ENCODE peak calls at places on chromosomes 5 and 9, in eight cellular contexts. One of them, this sample, is unnamed.

GRCh38 chr5:153670081-153670480 is 179.6 kb downstream of the GRIA1 start:
- DNase-seq in HL-60: no peak
- DNase-seq in natural killer cell: no peak
- DNase-seq in B cell: no peak
- DNase-seq in WTC11: no peak
- DNase-seq in adrenal gland: no peak
- DNase-seq in mucosa of descending colon: no peak
- DNase-seq in CD4-positive, alpha-beta T cell: no peak
- DNase-seq in this sample: no peak

GRCh38 chr5:54294097-54294667 is 16.2 kb downstream of the ARL15 start:
- DNase-seq in HL-60: no peak
- DNase-seq in natural killer cell: no peak
- DNase-seq in B cell: no peak
- DNase-seq in WTC11: no peak
- DNase-seq in adrenal gland: no peak
- DNase-seq in mucosa of descending colon: no peak
- DNase-seq in CD4-positive, alpha-beta T cell: no peak
- DNase-seq in this sample: no peak

GRCh38 chr5:72244862-72245371 is 75.1 kb downstream of the MRPS27 start:
- DNase-seq in HL-60: no peak
- DNase-seq in natural killer cell: no peak
- DNase-seq in B cell: no peak
- DNase-seq in WTC11: peak
- DNase-seq in adrenal gland: peak
- DNase-seq in mucosa of descending colon: no peak
- DNase-seq in CD4-positive, alpha-beta T cell: no peak
- DNase-seq in this sample: no peak

GRCh38 chr9:35882265-35882848 is 12.2 kb upstream of the OR13J1 start:
- DNase-seq in HL-60: peak
- DNase-seq in natural killer cell: peak
- DNase-seq in B cell: peak
- DNase-seq in WTC11: peak
- DNase-seq in adrenal gland: peak
- DNase-seq in mucosa of descending colon: peak
- DNase-seq in CD4-positive, alpha-beta T cell: peak
- DNase-seq in this sample: peak

GRCh38 chr5:124056326-124057160 is 544.6 kb downstream of the CSNK1G3 start:
- DNase-seq in HL-60: no peak
- DNase-seq in natural killer cell: no peak
- DNase-seq in B cell: peak
- DNase-seq in WTC11: no peak
- DNase-seq in adrenal gland: no peak
- DNase-seq in mucosa of descending colon: no peak
- DNase-seq in CD4-positive, alpha-beta T cell: no peak
- DNase-seq in this sample: no peak

GRCh38 chr5:5881294-5881693 is 458.8 kb downstream of the ICE1 start:
- DNase-seq in HL-60: no peak
- DNase-seq in natural killer cell: no peak
- DNase-seq in B cell: peak
- DNase-seq in WTC11: peak
- DNase-seq in adrenal gland: no peak
- DNase-seq in mucosa of descending colon: no peak
- DNase-seq in CD4-positive, alpha-beta T cell: no peak
- DNase-seq in this sample: no peak

GRCh38 chr5:37132646-37133045 is 116.5 kb downstream of the CPLANE1 start:
- DNase-seq in HL-60: no peak
- DNase-seq in natural killer cell: no peak
- DNase-seq in B cell: no peak
- DNase-seq in WTC11: no peak
- DNase-seq in adrenal gland: no peak
- DNase-seq in mucosa of descending colon: no peak
- DNase-seq in CD4-positive, alpha-beta T cell: no peak
- DNase-seq in this sample: no peak

GRCh38 chr5:141326088-141326854 is 4.0 kb upstream of the PCDHGA1 start:
- DNase-seq in HL-60: no peak
- DNase-seq in natural killer cell: peak
- DNase-seq in B cell: peak
- DNase-seq in WTC11: peak
- DNase-seq in adrenal gland: no peak
- DNase-seq in mucosa of descending colon: peak
- DNase-seq in CD4-positive, alpha-beta T cell: peak
- DNase-seq in this sample: no peak

GRCh38 chr5:175517824-175518450 is 39.6 kb downstream of the SFXN1 start:
- DNase-seq in HL-60: no peak
- DNase-seq in natural killer cell: no peak
- DNase-seq in B cell: no peak
- DNase-seq in WTC11: no peak
- DNase-seq in adrenal gland: no peak
- DNase-seq in mucosa of descending colon: no peak
- DNase-seq in CD4-positive, alpha-beta T cell: peak
- DNase-seq in this sample: no peak

GRCh38 chr5:66697796-66698564 is 101.8 kb downstream of the MAST4 start:
- DNase-seq in HL-60: no peak
- DNase-seq in natural killer cell: no peak
- DNase-seq in B cell: no peak
- DNase-seq in WTC11: no peak
- DNase-seq in adrenal gland: no peak
- DNase-seq in mucosa of descending colon: no peak
- DNase-seq in CD4-positive, alpha-beta T cell: no peak
- DNase-seq in this sample: no peak

GRCh38 chr9:37026936-37027581 is 7.0 kb downstream of the PAX5 start:
- DNase-seq in HL-60: no peak
- DNase-seq in natural killer cell: no peak
- DNase-seq in B cell: peak
- DNase-seq in WTC11: peak
- DNase-seq in adrenal gland: no peak
- DNase-seq in mucosa of descending colon: no peak
- DNase-seq in CD4-positive, alpha-beta T cell: no peak
- DNase-seq in this sample: no peak

GRCh38 chr5:165119175-165119574 is 1613.8 kb downstream of the MAT2B start:
- DNase-seq in HL-60: no peak
- DNase-seq in natural killer cell: no peak
- DNase-seq in B cell: no peak
- DNase-seq in WTC11: no peak
- DNase-seq in adrenal gland: no peak
- DNase-seq in mucosa of descending colon: no peak
- DNase-seq in CD4-positive, alpha-beta T cell: no peak
- DNase-seq in this sample: no peak

GRCh38 chr5:39148983-39149534 is 70.3 kb downstream of the FYB1 start:
- DNase-seq in HL-60: no peak
- DNase-seq in natural killer cell: no peak
- DNase-seq in B cell: peak
- DNase-seq in WTC11: no peak
- DNase-seq in adrenal gland: no peak
- DNase-seq in mucosa of descending colon: no peak
- DNase-seq in CD4-positive, alpha-beta T cell: no peak
- DNase-seq in this sample: no peak

DNA sequence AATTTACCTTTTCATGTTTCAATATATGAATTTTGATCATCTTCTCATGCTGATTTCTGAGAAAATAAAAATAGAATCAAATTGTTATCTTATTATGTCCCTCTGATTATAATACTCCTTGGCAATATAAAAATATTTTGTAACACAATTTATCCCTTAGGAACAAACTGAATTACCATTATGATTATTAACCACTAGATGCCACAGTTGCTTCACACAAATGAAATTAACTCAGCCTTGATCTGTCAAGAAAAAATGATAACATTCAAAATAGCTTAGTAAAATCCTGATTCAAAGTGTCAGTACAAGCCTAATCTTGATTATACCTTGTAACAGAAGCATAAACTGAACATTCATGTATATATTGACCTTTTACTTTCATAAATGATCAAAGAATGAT is 4.8 kb upstream of the CHSY3 start:
- DNase-seq in HL-60: no peak
- DNase-seq in natural killer cell: no peak
- DNase-seq in B cell: no peak
- DNase-seq in WTC11: no peak
- DNase-seq in adrenal gland: no peak
- DNase-seq in mucosa of descending colon: no peak
- DNase-seq in CD4-positive, alpha-beta T cell: no peak
- DNase-seq in this sample: no peak
- TF ChIP-seq CTCF in HL-60: no peak
- TF ChIP-seq CTCF in natural killer cell: no peak
- TF ChIP-seq CTCF in B cell: no peak
- TF ChIP-seq CTCF in WTC11: no peak
- TF ChIP-seq CTCF in adrenal gland: peak
- TF ChIP-seq CTCF in mucosa of descending colon: no peak
- TF ChIP-seq CTCF in CD4-positive, alpha-beta T cell: no peak
- TF ChIP-seq CTCF in this sample: no peak

GRCh38 chr5:178589180-178590140 is 733 bp downstream of the COL23A1 start:
- DNase-seq in HL-60: no peak
- DNase-seq in natural killer cell: no peak
- DNase-seq in B cell: peak
- DNase-seq in WTC11: peak
- DNase-seq in adrenal gland: no peak
- DNase-seq in mucosa of descending colon: no peak
- DNase-seq in CD4-positive, alpha-beta T cell: no peak
- DNase-seq in this sample: no peak

GRCh38 chr5:178590141-178590923 is at the start of gene COL23A1:
- DNase-seq in HL-60: peak
- DNase-seq in natural killer cell: peak
- DNase-seq in B cell: peak
- DNase-seq in WTC11: peak
- DNase-seq in adrenal gland: peak
- DNase-seq in mucosa of descending colon: peak
- DNase-seq in CD4-positive, alpha-beta T cell: peak
- DNase-seq in this sample: no peak

GRCh38 chr5:178588769-178589168 is 1.4 kb downstream of the COL23A1 start:
- DNase-seq in HL-60: no peak
- DNase-seq in natural killer cell: no peak
- DNase-seq in B cell: no peak
- DNase-seq in WTC11: peak
- DNase-seq in adrenal gland: no peak
- DNase-seq in mucosa of descending colon: no peak
- DNase-seq in CD4-positive, alpha-beta T cell: no peak
- DNase-seq in this sample: no peak

GRCh38 chr5:178587793-178588611 is 2.2 kb downstream of the COL23A1 start:
- DNase-seq in HL-60: no peak
- DNase-seq in natural killer cell: no peak
- DNase-seq in B cell: no peak
- DNase-seq in WTC11: no peak
- DNase-seq in adrenal gland: no peak
- DNase-seq in mucosa of descending colon: no peak
- DNase-seq in CD4-positive, alpha-beta T cell: no peak
- DNase-seq in this sample: no peak

DNA sequence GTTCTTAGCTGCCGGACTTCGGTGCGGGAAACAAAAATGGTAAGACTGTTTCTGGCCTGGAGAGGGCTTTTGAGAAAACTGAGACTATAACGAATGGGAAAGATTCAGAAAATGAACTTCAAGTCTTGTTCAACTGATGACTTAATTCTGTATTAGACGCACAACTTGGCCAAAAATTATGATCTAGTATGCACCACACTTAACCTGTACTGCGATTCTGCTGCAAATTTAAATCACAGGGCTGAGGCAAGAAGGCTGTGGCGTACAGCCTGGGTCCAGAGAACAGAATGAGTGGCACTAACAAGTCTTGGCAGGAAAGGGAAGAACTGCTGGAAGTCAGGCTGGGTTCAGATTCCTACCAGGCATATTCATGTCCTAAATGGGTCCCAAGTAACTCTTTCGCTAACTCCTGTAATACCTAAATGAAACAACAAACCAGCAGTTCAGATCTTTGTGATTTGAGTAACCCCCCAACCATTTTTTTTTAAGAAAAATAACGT is 781 bp upstream of the COL23A1 start:
- DNase-seq in HL-60: no peak
- DNase-seq in natural killer cell: no peak
- DNase-seq in B cell: no peak
- DNase-seq in WTC11: no peak
- DNase-seq in adrenal gland: no peak
- DNase-seq in mucosa of descending colon: no peak
- DNase-seq in CD4-positive, alpha-beta T cell: no peak
- DNase-seq in this sample: no peak
- TF ChIP-seq CTCF in HL-60: no peak
- TF ChIP-seq CTCF in natural killer cell: no peak
- TF ChIP-seq CTCF in B cell: peak
- TF ChIP-seq CTCF in WTC11: no peak
- TF ChIP-seq CTCF in adrenal gland: no peak
- TF ChIP-seq CTCF in mucosa of descending colon: no peak
- TF ChIP-seq CTCF in CD4-positive, alpha-beta T cell: no peak
- TF ChIP-seq CTCF in this sample: peak

GRCh38 chr5:132221781-132222648 is 5.6 kb downstream of the P4HA2 start:
- DNase-seq in HL-60: no peak
- DNase-seq in natural killer cell: no peak
- DNase-seq in B cell: no peak
- DNase-seq in WTC11: no peak
- DNase-seq in adrenal gland: no peak
- DNase-seq in mucosa of descending colon: no peak
- DNase-seq in CD4-positive, alpha-beta T cell: no peak
- DNase-seq in this sample: peak
- TF ChIP-seq CTCF in HL-60: no peak
- TF ChIP-seq CTCF in natural killer cell: no peak
- TF ChIP-seq CTCF in B cell: no peak
- TF ChIP-seq CTCF in WTC11: no peak
- TF ChIP-seq CTCF in adrenal gland: no peak
- TF ChIP-seq CTCF in mucosa of descending colon: no peak
- TF ChIP-seq CTCF in CD4-positive, alpha-beta T cell: no peak
- TF ChIP-seq CTCF in this sample: no peak

GRCh38 chr5:171927345-171927941 is 79.0 kb downstream of the FBXW11 start:
- DNase-seq in HL-60: no peak
- DNase-seq in natural killer cell: no peak
- DNase-seq in B cell: no peak
- DNase-seq in WTC11: no peak
- DNase-seq in adrenal gland: no peak
- DNase-seq in mucosa of descending colon: no peak
- DNase-seq in CD4-positive, alpha-beta T cell: no peak
- DNase-seq in this sample: no peak
- TF ChIP-seq CTCF in HL-60: no peak
- TF ChIP-seq CTCF in natural killer cell: no peak
- TF ChIP-seq CTCF in B cell: peak
- TF ChIP-seq CTCF in WTC11: no peak
- TF ChIP-seq CTCF in adrenal gland: no peak
- TF ChIP-seq CTCF in mucosa of descending colon: no peak
- TF ChIP-seq CTCF in CD4-positive, alpha-beta T cell: peak
- TF ChIP-seq CTCF in this sample: peak

GRCh38 chr9:129319938-129320481 is 141.9 kb upstream of the IER5L start:
- DNase-seq in HL-60: no peak
- DNase-seq in natural killer cell: no peak
- DNase-seq in B cell: no peak
- DNase-seq in WTC11: no peak
- DNase-seq in adrenal gland: peak
- DNase-seq in mucosa of descending colon: no peak
- DNase-seq in CD4-positive, alpha-beta T cell: no peak
- DNase-seq in this sample: no peak

GRCh38 chr9:129322641-129323375 is 144.7 kb upstream of the IER5L start:
- DNase-seq in HL-60: no peak
- DNase-seq in natural killer cell: no peak
- DNase-seq in B cell: no peak
- DNase-seq in WTC11: no peak
- DNase-seq in adrenal gland: no peak
- DNase-seq in mucosa of descending colon: no peak
- DNase-seq in CD4-positive, alpha-beta T cell: no peak
- DNase-seq in this sample: no peak

GRCh38 chr9:129322022-129322621 is 144.1 kb upstream of the IER5L start:
- DNase-seq in HL-60: no peak
- DNase-seq in natural killer cell: no peak
- DNase-seq in B cell: no peak
- DNase-seq in WTC11: no peak
- DNase-seq in adrenal gland: peak
- DNase-seq in mucosa of descending colon: no peak
- DNase-seq in CD4-positive, alpha-beta T cell: no peak
- DNase-seq in this sample: no peak

GRCh38 chr9:129320575-129321311 is 142.7 kb upstream of the IER5L start:
- DNase-seq in HL-60: peak
- DNase-seq in natural killer cell: no peak
- DNase-seq in B cell: peak
- DNase-seq in WTC11: peak
- DNase-seq in adrenal gland: peak
- DNase-seq in mucosa of descending colon: no peak
- DNase-seq in CD4-positive, alpha-beta T cell: peak
- DNase-seq in this sample: peak

GRCh38 chr9:129321511-129322021 is 143.5 kb upstream of the IER5L start:
- DNase-seq in HL-60: no peak
- DNase-seq in natural killer cell: no peak
- DNase-seq in B cell: no peak
- DNase-seq in WTC11: peak
- DNase-seq in adrenal gland: peak
- DNase-seq in mucosa of descending colon: no peak
- DNase-seq in CD4-positive, alpha-beta T cell: no peak
- DNase-seq in this sample: no peak
- TF ChIP-seq CTCF in HL-60: no peak
- TF ChIP-seq CTCF in natural killer cell: no peak
- TF ChIP-seq CTCF in B cell: no peak
- TF ChIP-seq CTCF in WTC11: no peak
- TF ChIP-seq CTCF in adrenal gland: no peak
- TF ChIP-seq CTCF in mucosa of descending colon: no peak
- TF ChIP-seq CTCF in CD4-positive, alpha-beta T cell: no peak
- TF ChIP-seq CTCF in this sample: no peak